ENCODE peak calls at places on chromosome 4, in five cellular contexts. N, A, G, P and Q are unnamed samples.

GRCh38 chr4:184376136-184376838 is 98.1 kb downstream of the IRF2 start:
- DNase-seq in N (no peak), A (no peak), G (no peak), P (no peak), Q (no peak)

GRCh38 chr4:118865091-118865708 is 23.5 kb upstream of the SYNPO2 start:
- DNase-seq in N (peak; percentile 73), A (peak; percentile 50), G (peak; percentile 34), P (peak; percentile 39), Q (peak; percentile 89)

GRCh38 chr4:11471613-11472012 is 42.9 kb upstream of the HS3ST1 start:
- DNase-seq in N (no peak), A (no peak), G (no peak), P (peak; percentile 81), Q (no peak)

GRCh38 chr4:833731-834367 is 7.9 kb upstream of the CPLX1 start:
- DNase-seq in N (no peak), A (no peak), G (no peak), P (no peak), Q (no peak)

GRCh38 chr4:184163813-184164212 is 53.9 kb downstream of the ENPP6 start:
- DNase-seq in N (peak; percentile 88), A (peak; percentile 3), G (no peak), P (no peak), Q (peak; percentile 81)

GRCh38 chr4:81635128-81635527 is 163.4 kb upstream of the RASGEF1B start:
- DNase-seq in N (no peak), A (no peak), G (no peak), P (no peak), Q (no peak)

GRCh38 chr4:13918110-13918509 is 290.6 kb upstream of the BOD1L1 start:
- DNase-seq in N (no peak), A (peak; percentile 98), G (peak; percentile 97), P (no peak), Q (no peak)

GRCh38 chr4:123990310-123990709 is 593.7 kb downstream of the SPRY1 start:
- DNase-seq in N (no peak), A (no peak), G (no peak), P (no peak), Q (peak; percentile 21)

GRCh38 chr4:145380123-145380522 is 101.5 kb upstream of the SMAD1 start:
- DNase-seq in N (no peak), A (no peak), G (no peak), P (no peak), Q (no peak)

GRCh38 chr4:80266267-80266901 is at the start of gene FGF5:
- DNase-seq in N (peak; percentile 64), A (peak; percentile 98), G (peak; percentile 93), P (no peak), Q (peak; percentile 25)

GRCh38 chr4:171378323-171378722 is 434.9 kb upstream of the GALNTL6 start:
- DNase-seq in N (no peak), A (no peak), G (no peak), P (no peak), Q (peak; percentile 7)

GRCh38 chr4:101393256-101393655 is 45.9 kb upstream of the PPP3CA start:
- DNase-seq in N (no peak), A (peak; percentile 24), G (no peak), P (no peak), Q (peak; percentile 57)

GRCh38 chr4:47968847-47969246 is 47.6 kb downstream of the CNGA1 start:
- DNase-seq in N (no peak), A (no peak), G (no peak), P (no peak), Q (no peak)

GRCh38 chr4:3440979-3441500 is 728 bp upstream of the HGFAC start:
- DNase-seq in N (no peak), A (peak; percentile 13), G (no peak), P (no peak), Q (no peak)

GRCh38 chr4:102552781-102553180 is 51.6 kb downstream of the NFKB1 start:
- DNase-seq in N (no peak), A (no peak), G (no peak), P (peak; percentile 18), Q (no peak)

GRCh38 chr4:151263455-151263854 is 13.5 kb upstream of the PRSS48 start:
- DNase-seq in N (peak; percentile 21), A (no peak), G (no peak), P (no peak), Q (no peak)